ENCODE peak calls at places on chromosomes 1 and 21, in four cellular contexts. One of them, this sample, is unnamed.

GRCh38 chr1:7442918-7443317 is 328.2 kb upstream of the VAMP3 start:
- DNase-seq in fibroblast of mammary gland: no peak
- DNase-seq in CD14-positive monocyte: no peak
- DNase-seq in fibroblast of lung: no peak
- DNase-seq in this sample: no peak

GRCh38 chr1:156465747-156466365 is 34.7 kb downstream of the MEF2D start:
- DNase-seq in fibroblast of mammary gland: peak
- DNase-seq in fibroblast of lung: no peak
- DNase-seq in CD14-positive monocyte: no peak
- DNase-seq in this sample: peak

GRCh38 chr1:27538793-27539192 is 48.8 kb upstream of the WASF2 start:
- DNase-seq in CD14-positive monocyte: no peak
- DNase-seq in fibroblast of mammary gland: peak
- DNase-seq in fibroblast of lung: peak
- DNase-seq in this sample: no peak

GRCh38 chr1:156624814-156625435 is 5.7 kb downstream of the HAPLN2 start:
- DNase-seq in fibroblast of lung: no peak
- DNase-seq in CD14-positive monocyte: no peak
- DNase-seq in fibroblast of mammary gland: no peak
- DNase-seq in this sample: peak

GRCh38 chr1:98383341-98383740 is 278.2 kb upstream of the SNX7 start:
- DNase-seq in fibroblast of mammary gland: no peak
- DNase-seq in fibroblast of lung: no peak
- DNase-seq in CD14-positive monocyte: no peak
- DNase-seq in this sample: no peak

GRCh38 chr1:163047951-163048659 is 21.1 kb upstream of the RGS4 start:
- DNase-seq in fibroblast of mammary gland: no peak
- DNase-seq in fibroblast of lung: no peak
- DNase-seq in CD14-positive monocyte: no peak
- DNase-seq in this sample: no peak

GRCh38 chr1:179591592-179592580 is at the start of gene TDRD5:
- DNase-seq in fibroblast of lung: no peak
- DNase-seq in fibroblast of mammary gland: no peak
- DNase-seq in CD14-positive monocyte: no peak
- DNase-seq in this sample: peak

GRCh38 chr21:38159355-38159754 is 97.4 kb upstream of the KCNJ15 start:
- DNase-seq in fibroblast of mammary gland: peak
- DNase-seq in fibroblast of lung: peak
- DNase-seq in CD14-positive monocyte: no peak
- DNase-seq in this sample: peak

GRCh38 chr1:84698718-84699117 is 8.5 kb upstream of the SSX2IP start:
- DNase-seq in fibroblast of lung: peak
- DNase-seq in fibroblast of mammary gland: peak
- DNase-seq in CD14-positive monocyte: no peak
- DNase-seq in this sample: no peak

GRCh38 chr21:15682182-15682895 is 47.4 kb upstream of the USP25 start:
- DNase-seq in fibroblast of mammary gland: peak
- DNase-seq in fibroblast of lung: peak
- DNase-seq in CD14-positive monocyte: peak
- DNase-seq in this sample: no peak

GRCh38 chr1:205664399-205665108 is 15.8 kb downstream of the SLC45A3 start:
- DNase-seq in fibroblast of mammary gland: no peak
- DNase-seq in fibroblast of lung: peak
- DNase-seq in CD14-positive monocyte: no peak
- DNase-seq in this sample: no peak

GRCh38 chr1:231702804-231703203 is 76.2 kb downstream of the DISC1 start:
- DNase-seq in fibroblast of lung: peak
- DNase-seq in CD14-positive monocyte: no peak
- DNase-seq in fibroblast of mammary gland: no peak
- DNase-seq in this sample: no peak

GRCh38 chr21:18951291-18952038 is 547.9 kb upstream of the TMPRSS15 start:
- DNase-seq in fibroblast of mammary gland: peak
- DNase-seq in fibroblast of lung: no peak
- DNase-seq in CD14-positive monocyte: no peak
- DNase-seq in this sample: peak
- TF ChIP-seq CTCF in fibroblast of mammary gland: no peak
- TF ChIP-seq CTCF in fibroblast of lung: no peak
- TF ChIP-seq CTCF in CD14-positive monocyte: no peak
- TF ChIP-seq CTCF in this sample: peak

GRCh38 chr1:92070892-92071291 is 4.3 kb downstream of the SETSIP start:
- DNase-seq in fibroblast of mammary gland: no peak
- DNase-seq in fibroblast of lung: no peak
- DNase-seq in CD14-positive monocyte: no peak
- DNase-seq in this sample: no peak

GRCh38 chr1:92066321-92066720 is 8.9 kb downstream of the SETSIP start:
- DNase-seq in fibroblast of lung: no peak
- DNase-seq in CD14-positive monocyte: no peak
- DNase-seq in fibroblast of mammary gland: no peak
- DNase-seq in this sample: no peak

GRCh38 chr1:92065042-92065441 is 10.2 kb downstream of the SETSIP start:
- DNase-seq in CD14-positive monocyte: no peak
- DNase-seq in fibroblast of lung: no peak
- DNase-seq in fibroblast of mammary gland: no peak
- DNase-seq in this sample: no peak
- TF ChIP-seq CTCF in CD14-positive monocyte: no peak
- TF ChIP-seq CTCF in fibroblast of lung: no peak
- TF ChIP-seq CTCF in fibroblast of mammary gland: no peak
- TF ChIP-seq CTCF in this sample: peak

GRCh38 chr21:19510057-19510456 is 1106.5 kb upstream of the TMPRSS15 start:
- DNase-seq in fibroblast of lung: no peak
- DNase-seq in fibroblast of mammary gland: no peak
- DNase-seq in CD14-positive monocyte: no peak
- DNase-seq in this sample: no peak

GRCh38 chr21:19510653-19511052 is 1107.1 kb upstream of the TMPRSS15 start:
- DNase-seq in CD14-positive monocyte: no peak
- DNase-seq in fibroblast of lung: no peak
- DNase-seq in fibroblast of mammary gland: no peak
- DNase-seq in this sample: no peak

GRCh38 chr21:19508442-19508841 is 1104.9 kb upstream of the TMPRSS15 start:
- DNase-seq in fibroblast of mammary gland: no peak
- DNase-seq in CD14-positive monocyte: no peak
- DNase-seq in fibroblast of lung: no peak
- DNase-seq in this sample: no peak

GRCh38 chr21:19508844-19509243 is 1105.3 kb upstream of the TMPRSS15 start:
- DNase-seq in CD14-positive monocyte: no peak
- DNase-seq in fibroblast of mammary gland: no peak
- DNase-seq in fibroblast of lung: no peak
- DNase-seq in this sample: no peak

GRCh38 chr21:19507682-19508260 is 1104.2 kb upstream of the TMPRSS15 start:
- DNase-seq in fibroblast of lung: no peak
- DNase-seq in fibroblast of mammary gland: peak
- DNase-seq in CD14-positive monocyte: no peak
- DNase-seq in this sample: peak
- TF ChIP-seq CTCF in fibroblast of lung: no peak
- TF ChIP-seq CTCF in fibroblast of mammary gland: peak
- TF ChIP-seq CTCF in CD14-positive monocyte: no peak
- TF ChIP-seq CTCF in this sample: peak

DNA sequence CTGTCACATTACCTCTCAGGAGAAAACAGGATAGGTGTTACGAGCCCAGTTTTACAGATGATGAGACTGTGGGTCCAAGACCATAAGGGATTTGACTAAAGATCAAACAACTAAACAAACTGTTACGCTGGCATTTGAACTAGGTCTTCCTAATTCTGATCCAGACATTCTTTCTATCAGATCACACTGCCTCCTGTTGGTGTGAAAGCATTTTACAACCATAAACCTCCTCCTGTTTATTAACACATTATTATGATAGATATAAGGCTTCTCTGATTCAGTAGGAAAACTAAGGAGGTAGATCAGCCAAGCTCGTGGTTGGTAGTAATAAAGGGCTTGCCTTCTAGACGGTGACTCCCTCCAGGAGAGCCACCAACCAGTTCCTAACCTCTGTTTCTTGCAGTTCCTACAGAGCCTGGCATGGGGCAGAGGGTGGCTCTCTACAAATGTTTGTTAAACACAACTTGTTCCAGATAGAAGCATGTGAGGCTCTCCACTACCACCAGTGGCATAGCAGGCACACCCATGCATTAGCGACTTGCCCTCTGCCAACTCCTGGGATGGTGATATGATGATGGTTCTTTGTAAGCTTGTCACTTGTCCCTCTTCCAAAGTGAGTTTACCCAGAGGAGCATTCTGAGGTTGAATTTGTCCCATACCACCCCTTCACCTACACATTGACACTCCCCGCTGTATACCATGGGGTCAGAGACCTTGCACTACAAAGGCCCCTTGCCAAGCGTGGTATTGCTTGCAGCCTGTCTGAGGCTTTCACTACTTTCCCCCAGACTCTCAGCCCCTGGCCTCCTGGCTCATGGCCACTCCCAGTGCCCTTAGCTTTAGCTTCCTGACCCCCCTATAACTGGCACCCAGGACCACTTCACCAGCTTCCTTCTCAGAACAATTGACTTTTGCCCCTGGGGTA is 96.4 kb upstream of the HOOK1 start:
- DNase-seq in CD14-positive monocyte: no peak
- DNase-seq in fibroblast of mammary gland: peak
- DNase-seq in fibroblast of lung: peak
- DNase-seq in this sample: peak
- TF ChIP-seq CTCF in CD14-positive monocyte: peak
- TF ChIP-seq CTCF in fibroblast of mammary gland: peak
- TF ChIP-seq CTCF in fibroblast of lung: peak
- TF ChIP-seq CTCF in this sample: peak

GRCh38 chr1:64538389-64538788 is 68.5 kb downstream of the CACHD1 start:
- DNase-seq in CD14-positive monocyte: no peak
- DNase-seq in fibroblast of mammary gland: no peak
- DNase-seq in fibroblast of lung: no peak
- DNase-seq in this sample: no peak
- TF ChIP-seq CTCF in CD14-positive monocyte: no peak
- TF ChIP-seq CTCF in fibroblast of mammary gland: no peak
- TF ChIP-seq CTCF in fibroblast of lung: no peak
- TF ChIP-seq CTCF in this sample: no peak

DNA sequence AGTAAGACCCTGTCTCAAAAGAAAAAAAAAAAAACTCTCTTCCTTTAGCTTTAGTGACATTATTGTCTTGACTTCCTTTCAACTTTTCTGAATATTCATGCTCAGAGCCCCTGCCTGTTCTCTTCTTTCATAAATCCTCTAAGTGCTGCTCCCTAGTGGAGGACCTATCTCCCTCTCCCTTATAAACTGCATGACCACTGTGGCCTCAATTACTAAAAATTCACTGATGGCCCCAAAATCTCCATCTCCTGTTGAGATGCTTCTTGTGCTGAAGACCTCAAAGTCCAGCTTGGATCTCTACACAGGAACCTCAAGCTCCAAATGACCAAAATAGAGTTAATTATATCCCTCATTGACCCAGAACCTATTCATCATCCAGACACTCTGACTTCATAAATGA is 7.8 kb downstream of the ITLN1 start:
- DNase-seq in fibroblast of lung: no peak
- DNase-seq in fibroblast of mammary gland: no peak
- DNase-seq in CD14-positive monocyte: no peak
- DNase-seq in this sample: no peak
- TF ChIP-seq CTCF in fibroblast of lung: no peak
- TF ChIP-seq CTCF in fibroblast of mammary gland: no peak
- TF ChIP-seq CTCF in CD14-positive monocyte: peak
- TF ChIP-seq CTCF in this sample: peak

DNA sequence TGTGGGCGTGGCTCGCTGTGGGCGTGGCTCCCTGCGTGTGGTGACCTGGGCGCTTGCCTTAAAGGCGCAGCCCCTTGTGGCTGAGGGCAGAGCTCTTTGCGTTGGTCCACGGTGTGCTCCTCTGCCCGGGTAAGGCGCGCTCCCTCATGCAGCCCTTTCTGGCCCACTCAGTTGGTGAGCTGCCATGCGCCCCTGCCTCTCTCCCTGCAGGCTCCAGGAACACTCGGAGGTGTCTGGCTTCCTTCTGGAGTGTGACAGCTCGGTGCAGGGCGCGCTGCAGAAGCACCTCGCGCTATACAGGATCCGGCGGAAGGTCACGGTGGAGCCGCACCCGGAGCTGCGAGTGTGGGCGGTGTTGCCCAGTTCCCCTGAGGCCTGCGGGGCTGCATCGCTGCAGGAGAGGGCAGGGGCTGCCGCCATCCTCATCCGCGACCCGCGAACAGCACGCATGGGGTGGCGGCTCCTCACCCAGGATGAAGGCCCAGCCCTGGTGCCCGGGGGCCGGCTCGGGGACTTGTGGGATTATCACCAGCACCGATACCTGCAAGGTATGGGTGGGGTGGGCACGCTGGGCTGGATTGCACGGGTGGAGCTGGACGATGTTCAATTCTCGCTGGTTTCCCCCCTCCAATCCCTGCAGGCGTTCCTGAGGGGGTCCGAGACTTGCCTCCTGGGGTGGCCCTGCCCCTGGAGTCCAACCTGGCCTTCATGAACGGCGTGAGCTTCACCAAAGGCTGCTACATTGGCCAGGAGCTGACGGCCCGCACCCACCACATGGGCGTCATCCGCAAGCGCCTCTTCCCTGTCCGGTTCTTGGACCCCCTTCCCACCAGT is 9.1 kb downstream of the IBA57 start:
- DNase-seq in CD14-positive monocyte: no peak
- DNase-seq in fibroblast of lung: no peak
- DNase-seq in fibroblast of mammary gland: no peak
- DNase-seq in this sample: peak
- TF ChIP-seq CTCF in CD14-positive monocyte: no peak
- TF ChIP-seq CTCF in fibroblast of lung: no peak
- TF ChIP-seq CTCF in fibroblast of mammary gland: no peak
- TF ChIP-seq CTCF in this sample: no peak

DNA sequence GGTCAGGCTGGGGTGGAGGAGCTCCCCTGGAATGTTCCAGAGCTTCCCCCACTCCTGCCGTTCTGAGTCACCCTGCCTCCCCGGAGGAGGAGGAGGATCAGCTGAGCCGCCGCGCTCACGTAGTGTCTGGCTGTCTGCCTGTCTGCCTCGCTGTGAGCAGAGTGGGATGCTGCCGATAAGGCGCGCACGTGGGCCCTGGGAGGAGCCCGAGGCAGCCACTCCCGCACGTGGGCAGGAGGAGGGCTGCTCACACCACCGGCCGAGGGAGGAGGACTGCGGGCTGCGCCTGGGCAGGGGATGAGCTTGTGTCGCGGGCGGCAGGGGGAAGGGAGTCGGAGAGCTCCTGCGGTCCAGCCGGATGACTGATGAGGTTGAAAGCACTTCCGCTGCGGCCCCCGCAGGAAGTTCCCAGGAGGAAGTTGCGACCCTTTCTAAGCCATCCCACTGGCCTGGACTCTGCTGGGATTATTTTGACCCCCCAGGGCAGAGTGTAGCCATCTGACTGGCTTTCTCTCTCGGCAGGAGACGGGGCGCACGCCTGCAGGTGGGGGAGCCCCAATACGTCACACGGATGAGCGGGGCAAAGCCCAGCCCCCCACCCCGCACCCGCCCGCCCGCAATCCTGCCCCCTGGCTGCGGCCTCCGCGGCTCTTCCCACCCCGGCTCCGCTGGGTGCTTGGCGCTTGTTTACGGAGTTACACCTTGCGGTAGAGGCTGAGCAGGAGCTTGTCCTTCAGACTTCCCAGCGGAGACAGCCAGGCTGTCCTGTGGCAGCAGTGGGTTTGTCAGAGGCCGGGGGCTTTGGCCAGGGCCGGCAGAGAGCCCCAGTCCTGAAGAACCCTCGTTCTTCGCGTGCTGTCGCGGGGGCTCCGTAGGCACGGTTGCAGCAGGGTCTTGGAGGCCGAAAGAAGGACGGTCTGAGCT is 9.8 kb downstream of the PDXK start:
- DNase-seq in fibroblast of mammary gland: peak
- DNase-seq in CD14-positive monocyte: peak
- DNase-seq in fibroblast of lung: peak
- DNase-seq in this sample: peak
- TF ChIP-seq CTCF in fibroblast of mammary gland: no peak
- TF ChIP-seq CTCF in CD14-positive monocyte: no peak
- TF ChIP-seq CTCF in fibroblast of lung: peak
- TF ChIP-seq CTCF in this sample: peak

GRCh38 chr1:6272476-6273270 is 11.8 kb upstream of the GPR153 start:
- DNase-seq in CD14-positive monocyte: no peak
- DNase-seq in fibroblast of lung: peak
- DNase-seq in fibroblast of mammary gland: no peak
- DNase-seq in this sample: peak
- TF ChIP-seq CTCF in CD14-positive monocyte: no peak
- TF ChIP-seq CTCF in fibroblast of lung: no peak
- TF ChIP-seq CTCF in fibroblast of mammary gland: peak
- TF ChIP-seq CTCF in this sample: peak